ENCODE peak calls at places on chromosome 2, in five cellular contexts. C, L, E, K and J are unnamed samples.

GRCh38 chr2:173866858-173867620 is 98.1 kb downstream of the SP3 start:
- DNase-seq in C (no peak), L (peak; percentile 58), E (no peak), K (no peak), J (no peak)

GRCh38 chr2:212539145-212539880 is 711 bp upstream of the ERBB4 start:
- DNase-seq in C (no peak), L (peak; percentile 62), E (peak; percentile 64), K (peak; percentile 44), J (no peak)

GRCh38 chr2:105287692-105288091 is 41.8 kb downstream of the TGFBRAP1 start:
- DNase-seq in C (no peak), L (peak; percentile 33), E (no peak), K (no peak), J (no peak)

GRCh38 chr2:18077211-18077610 is 198.7 kb downstream of the KCNS3 start:
- DNase-seq in C (no peak), L (no peak), E (no peak), K (no peak), J (no peak)

GRCh38 chr2:200795044-200795443 is 16.7 kb upstream of the BZW1 start:
- DNase-seq in C (no peak), L (no peak), E (peak; percentile 23), K (peak; percentile 60), J (no peak)

GRCh38 chr2:195537811-195538210 is 119.2 kb upstream of the SLC39A10 start:
- DNase-seq in C (no peak), L (no peak), E (no peak), K (no peak), J (no peak)

GRCh38 chr2:31213063-31213882 is 4.0 kb downstream of the CAPN14 start:
- DNase-seq in C (no peak), L (no peak), E (no peak), K (no peak), J (no peak)

GRCh38 chr2:27489118-27489497 is 435 bp downstream of the IFT172 start:
- DNase-seq in C (no peak), L (peak; percentile 36), E (no peak), K (no peak), J (no peak)

GRCh38 chr2:129757915-129758421 is 221.5 kb upstream of the RAB6C start:
- DNase-seq in C (no peak), L (peak; percentile 42), E (peak; percentile 50), K (no peak), J (no peak)

GRCh38 chr2:5409925-5410360 is 282.2 kb upstream of the SOX11 start:
- DNase-seq in C (no peak), L (no peak), E (no peak), K (no peak), J (no peak)

GRCh38 chr2:176181551-176181950 is 6.9 kb upstream of the HOXD1 start:
- DNase-seq in C (no peak), L (no peak), E (no peak), K (no peak), J (no peak)

GRCh38 chr2:75640621-75641121 is 5.9 kb upstream of the MRPL19 start:
- DNase-seq in C (peak; percentile 24), L (peak; percentile 66), E (peak; percentile 57), K (peak; percentile 63), J (no peak)

GRCh38 chr2:1784986-1785617 is 40.8 kb upstream of the PXDN start:
- DNase-seq in C (no peak), L (no peak), E (no peak), K (no peak), J (no peak)

GRCh38 chr2:38554973-38555595 is 47.6 kb downstream of the HNRNPLL start:
- DNase-seq in C (no peak), L (no peak), E (no peak), K (no peak), J (no peak)

DNA sequence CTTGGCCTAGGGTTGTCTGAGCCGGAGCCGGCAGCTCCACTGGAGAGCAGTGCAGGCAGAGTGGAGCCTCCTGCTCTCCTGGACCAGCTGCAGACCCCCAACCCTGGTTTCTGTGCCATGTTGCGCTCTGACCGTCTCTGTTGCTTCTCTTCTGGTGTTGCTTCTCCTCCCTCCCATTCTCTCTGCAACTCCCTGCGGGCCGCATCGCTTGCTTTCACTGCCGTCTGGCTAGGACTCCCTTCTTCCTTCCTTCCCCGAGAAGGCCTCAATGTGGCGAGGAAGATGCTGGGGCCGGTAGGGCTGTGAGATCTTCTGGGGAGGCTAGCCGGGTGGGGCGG is 6.2 kb downstream of the DNAJB2 start:
- DNase-seq in C (no peak), L (no peak), E (no peak), K (no peak), J (no peak)
- H3K36me3 ChIP-seq in C (peaks cover 26% of the 10 kb centered on the region), L (peaks cover 37% of the 10 kb centered on the region), E (peaks cover 59% of the 10 kb centered on the region), K (no peaks in the 10 kb centered on the region), J (peaks cover 25% of the 10 kb centered on the region)

GRCh38 chr2:127386764-127387654 is 766 bp downstream of the MAP3K2 start:
- DNase-seq in C (no peak), L (peak; percentile 89), E (peak; percentile 85), K (peak; percentile 90), J (peak; percentile 90)

GRCh38 chr2:127386246-127386645 is 1.5 kb downstream of the MAP3K2 start:
- DNase-seq in C (no peak), L (no peak), E (no peak), K (no peak), J (no peak)

GRCh38 chr2:127388423-127389164 is 819 bp upstream of the MAP3K2 start:
- DNase-seq in C (no peak), L (no peak), E (no peak), K (no peak), J (no peak)

GRCh38 chr2:127389778-127390435 is 2.1 kb upstream of the MAP3K2 start:
- DNase-seq in C (no peak), L (no peak), E (no peak), K (no peak), J (peak; percentile 61)

GRCh38 chr2:127387655-127388422 is at the start of gene MAP3K2:
- DNase-seq in C (peak; percentile 44), L (peak; percentile 100), E (peak; percentile 93), K (peak; percentile 96), J (peak; percentile 95)
- TF ChIP-seq CTCF in C (no peak), L (no peak), E (no peak), K (no peak), J (no peak)

DNA sequence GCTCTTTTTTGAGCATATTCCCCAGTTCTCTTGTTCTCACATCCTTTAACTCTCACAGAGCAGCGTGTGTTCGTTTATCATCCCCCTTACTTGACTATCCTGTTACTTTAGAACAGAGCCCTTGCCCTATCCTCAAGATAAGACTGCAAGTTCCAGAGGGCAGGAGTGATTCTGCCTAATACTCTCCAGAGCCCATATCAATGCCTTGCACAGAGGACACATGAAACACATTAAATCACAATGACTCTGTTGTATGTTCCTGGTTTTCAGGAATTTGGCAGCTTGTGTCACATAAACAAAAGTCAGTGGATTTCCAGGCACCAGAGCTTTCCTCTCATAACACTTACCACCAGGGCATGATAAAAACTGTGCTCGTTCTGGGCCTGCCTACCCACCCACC is 156.7 kb downstream of the RNF144A start:
- DNase-seq in C (no peak), L (peak; percentile 57), E (no peak), K (no peak), J (no peak)
- H3K36me3 ChIP-seq in C (no peaks in the 10 kb centered on the region), L (no peaks in the 10 kb centered on the region), E (peaks cover 6% of the 10 kb centered on the region), K (no peaks in the 10 kb centered on the region), J (no peaks in the 10 kb centered on the region)

GRCh38 chr2:64919261-64919660 is 69.9 kb upstream of the SLC1A4 start:
- DNase-seq in C (no peak), L (no peak), E (no peak), K (no peak), J (no peak)
- TF ChIP-seq CTCF in C (no peak), L (no peak), E (no peak), K (no peak), J (no peak)

GRCh38 chr2:232852676-232853075 is 17.4 kb upstream of the SNORC start:
- DNase-seq in C (no peak), L (no peak), E (no peak), K (no peak), J (no peak)

GRCh38 chr2:232846055-232846454 is 24.0 kb upstream of the SNORC start:
- DNase-seq in C (no peak), L (no peak), E (no peak), K (no peak), J (no peak)

GRCh38 chr2:232854082-232854481 is 16.0 kb upstream of the SNORC start:
- DNase-seq in C (peak; percentile 58), L (no peak), E (no peak), K (no peak), J (no peak)

GRCh38 chr2:232850039-232850438 is 20.0 kb upstream of the SNORC start:
- DNase-seq in C (no peak), L (no peak), E (no peak), K (no peak), J (no peak)
- H3K36me3 ChIP-seq in C (peaks cover 13% of the 10 kb centered on the region), L (peaks cover 54% of the 10 kb centered on the region), E (peaks cover 71% of the 10 kb centered on the region), K (no peaks in the 10 kb centered on the region), J (peaks cover 19% of the 10 kb centered on the region)

GRCh38 chr2:229129738-229130371 is 141.2 kb downstream of the PID1 start:
- DNase-seq in C (no peak), L (peak; percentile 10), E (no peak), K (no peak), J (no peak)

GRCh38 chr2:229132236-229132635 is 138.9 kb downstream of the PID1 start:
- DNase-seq in C (no peak), L (no peak), E (no peak), K (no peak), J (no peak)

GRCh38 chr2:229137623-229138022 is 133.5 kb downstream of the PID1 start:
- DNase-seq in C (no peak), L (no peak), E (no peak), K (no peak), J (no peak)

GRCh38 chr2:229130522-229130921 is 140.6 kb downstream of the PID1 start:
- DNase-seq in C (no peak), L (peak; percentile 30), E (no peak), K (no peak), J (no peak)

DNA sequence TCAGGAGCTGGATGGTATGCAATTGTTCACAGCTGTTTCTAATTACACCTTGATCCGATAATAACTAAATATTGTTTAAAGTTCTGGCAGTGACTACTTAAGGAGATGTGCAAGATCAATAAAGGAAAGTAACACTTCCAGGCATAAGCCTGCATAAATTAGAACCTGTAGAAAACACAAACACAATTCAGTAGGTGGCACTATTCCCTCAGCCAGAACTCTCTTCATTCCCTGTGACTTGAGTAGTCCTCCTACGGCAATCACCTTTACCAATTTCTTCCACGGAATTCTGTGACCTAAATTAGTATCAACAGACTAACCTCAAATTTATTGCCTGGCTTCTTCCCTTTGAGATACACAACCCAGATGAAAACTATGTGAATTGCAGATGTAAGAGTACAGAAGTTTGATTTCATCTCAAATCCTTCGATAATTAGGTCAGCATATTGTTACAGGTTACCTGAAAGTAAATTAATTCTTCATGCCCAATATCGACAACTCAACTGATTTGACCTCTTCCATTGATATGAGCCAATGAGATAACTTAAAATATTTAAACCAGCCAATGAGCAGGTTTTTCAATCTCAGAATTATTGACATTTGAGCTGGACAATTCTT is 137.8 kb downstream of the PID1 start:
- DNase-seq in C (no peak), L (peak; percentile 35), E (no peak), K (no peak), J (no peak)
- TF ChIP-seq CTCF in C (peak; percentile 55), L (peak; percentile 17), E (peak; percentile 67), K (peak; percentile 60), J (peak; percentile 18)